ENCODE peak calls at places on chromosomes 3 and 15, in four cellular contexts. F, T, B and L are unnamed samples.

GRCh38 chr3:85721409-85722145 is 762.8 kb downstream of the CADM2 start:
- DNase-seq in F (no peak), T (no peak), B (no peak), L (no peak)

GRCh38 chr3:78888650-78889049 is 879.1 kb downstream of the ROBO1 start:
- DNase-seq in F (no peak), T (no peak), B (no peak), L (no peak)

GRCh38 chr3:127771746-127772145 is 50.6 kb downstream of the MGLL start:
- DNase-seq in F (no peak), T (no peak), B (no peak), L (no peak)

GRCh38 chr3:144624656-144625055 is 653.0 kb downstream of the DIPK2A start:
- DNase-seq in F (no peak), T (no peak), B (peak; percentile 10), L (no peak)

GRCh38 chr3:158107508-158108095 is 1.4 kb upstream of the SHOX2 start:
- DNase-seq in F (no peak), T (no peak), B (no peak), L (no peak)

GRCh38 chr3:134044459-134044858 is 14.7 kb upstream of the SLCO2A1 start:
- DNase-seq in F (no peak), T (no peak), B (no peak), L (no peak)

GRCh38 chr3:186985713-186986364 is 55.5 kb downstream of the ST6GAL1 start:
- DNase-seq in F (no peak), T (no peak), B (no peak), L (no peak)

GRCh38 chr15:74812533-74812932 is at the start of gene LMAN1L:
- DNase-seq in F (no peak), T (no peak), B (no peak), L (no peak)

GRCh38 chr3:42651248-42652091 is 2.0 kb upstream of the ZBTB47 start:
- DNase-seq in F (no peak), T (peak; percentile 73), B (no peak), L (no peak)

GRCh38 chr15:56532766-56533455 is 68.0 kb upstream of the MNS1 start:
- DNase-seq in F (no peak), T (no peak), B (no peak), L (no peak)

GRCh38 chr15:92155941-92156340 is 237.7 kb upstream of the ST8SIA2 start:
- DNase-seq in F (no peak), T (no peak), B (no peak), L (no peak)

GRCh38 chr3:129001101-129001816 is at the start of gene EFCC1:
- DNase-seq in F (no peak), T (no peak), B (peak; percentile 92), L (peak; percentile 83)

GRCh38 chr3:36907911-36908646 is 36.8 kb downstream of the TRANK1 start:
- DNase-seq in F (no peak), T (peak; percentile 51), B (no peak), L (peak; percentile 18)

GRCh38 chr15:90036343-90036742 is 35.2 kb downstream of the ZNF710 start:
- DNase-seq in F (no peak), T (no peak), B (peak; percentile 72), L (no peak)

GRCh38 chr15:54026258-54026657 is 48.0 kb downstream of the UNC13C start:
- DNase-seq in F (no peak), T (no peak), B (no peak), L (no peak)

GRCh38 chr3:37210230-37210629 is 35.8 kb upstream of the LRRFIP2 start:
- DNase-seq in F (no peak), T (peak; percentile 20), B (no peak), L (no peak)

GRCh38 chr15:41713047-41713446 is 52.8 kb downstream of the MGA start:
- DNase-seq in F (no peak), T (no peak), B (no peak), L (no peak)

GRCh38 chr3:13088020-13089006 is 15.1 kb upstream of the IQSEC1 start:
- DNase-seq in F (no peak), T (no peak), B (no peak), L (no peak)

GRCh38 chr3:187185759-187186158 is 11.5 kb upstream of the RTP1 start:
- DNase-seq in F (no peak), T (no peak), B (peak; percentile 36), L (peak; percentile 94)

GRCh38 chr3:126128504-126129407 is 44.8 kb upstream of the SLC41A3 start:
- DNase-seq in F (no peak), T (no peak), B (no peak), L (no peak)

GRCh38 chr3:18580268-18580667 is 155.1 kb upstream of the SATB1 start:
- DNase-seq in F (no peak), T (no peak), B (no peak), L (no peak)

GRCh38 chr3:191321019-191321767 is 8.0 kb upstream of the CCDC50 start:
- DNase-seq in F (no peak), T (no peak), B (no peak), L (no peak)

GRCh38 chr3:55673764-55674163 is 186.7 kb upstream of the WNT5A start:
- DNase-seq in F (no peak), T (no peak), B (no peak), L (no peak)

GRCh38 chr15:85615930-85616329 is 178.8 kb downstream of the KLHL25 start:
- DNase-seq in F (no peak), T (no peak), B (peak; percentile 60), L (peak; percentile 75)

GRCh38 chr3:190175490-190175889 is 54.8 kb upstream of the P3H2 start:
- DNase-seq in F (no peak), T (no peak), B (peak; percentile 30), L (no peak)

GRCh38 chr3:65130782-65131181 is 443.0 kb upstream of the ADAMTS9 start:
- DNase-seq in F (no peak), T (no peak), B (no peak), L (no peak)

GRCh38 chr3:141682007-141682406 is 56.1 kb upstream of the RNF7 start:
- DNase-seq in F (no peak), T (no peak), B (no peak), L (no peak)

GRCh38 chr15:75200765-75201608 is 695 bp upstream of the C15orf39 start:
- DNase-seq in F (no peak), T (no peak), B (peak; percentile 38), L (peak; percentile 94)

GRCh38 chr3:79845546-79845945 is 77.7 kb upstream of the ROBO1 start:
- DNase-seq in F (no peak), T (no peak), B (no peak), L (no peak)

GRCh38 chr3:166177130-166177529 is 339.9 kb upstream of the BCHE start:
- DNase-seq in F (no peak), T (no peak), B (no peak), L (no peak)

GRCh38 chr3:180855364-180855763 is 57.1 kb upstream of the FXR1 start:
- DNase-seq in F (no peak), T (no peak), B (peak; percentile 69), L (peak; percentile 85)

GRCh38 chr15:40412095-40412759 is 6.6 kb downstream of the IVD start:
- DNase-seq in F (no peak), T (no peak), B (no peak), L (no peak)

GRCh38 chr15:51576911-51577500 is 45.6 kb downstream of the DMXL2 start:
- DNase-seq in F (no peak), T (peak; percentile 37), B (no peak), L (no peak)

GRCh38 chr3:66532160-66532587 is 31.4 kb upstream of the LRIG1 start:
- DNase-seq in F (no peak), T (no peak), B (peak; percentile 58), L (peak; percentile 89)

GRCh38 chr3:172595648-172596393 is 72.6 kb upstream of the TNFSF10 start:
- DNase-seq in F (no peak), T (no peak), B (peak; percentile 60), L (peak; percentile 74)

GRCh38 chr3:105173972-105174371 is 192.7 kb upstream of the ALCAM start:
- DNase-seq in F (no peak), T (no peak), B (no peak), L (no peak)

GRCh38 chr3:177197934-177198484 is 727 bp upstream of the TBL1XR1 start:
- DNase-seq in F (no peak), T (no peak), B (no peak), L (no peak)